ENCODE peak calls at places on chromosomes 11 and 22, in four cellular contexts. N is progenitor cell of endocrine pancreas, U is astrocyte of the spinal cord, H is right atrium auricular region. Z is an unnamed sample.

GRCh38 chr11:27972432-27973170 is 135.4 kb downstream of the KIF18A start:
- DNase-seq in N (no peak), U (peak), H (no peak), Z (no peak)

GRCh38 chr11:8080674-8081590 is at the start of gene TUB:
- DNase-seq in N (peak), U (no peak), H (no peak), Z (no peak)

GRCh38 chr11:30326911-30327310 is 4.0 kb downstream of the ARL14EP start:
- DNase-seq in N (no peak), U (no peak), H (no peak), Z (no peak)

GRCh38 chr11:68673291-68673930 is 10.9 kb upstream of the GAL start:
- DNase-seq in N (no peak), U (peak), H (no peak), Z (peak)

GRCh38 chr11:19088791-19089190 is 28.2 kb upstream of the ZDHHC13 start:
- DNase-seq in N (no peak), U (no peak), H (no peak), Z (no peak)

GRCh38 chr11:106409681-106410080 is 332.2 kb downstream of the AASDHPPT start:
- DNase-seq in N (no peak), U (no peak), H (no peak), Z (no peak)

GRCh38 chr11:894575-895201 is 15.9 kb downstream of the CHID1 start:
- DNase-seq in N (no peak), U (no peak), H (no peak), Z (no peak)

GRCh38 chr11:19817870-19818269 is 105.2 kb downstream of the NAV2 start:
- DNase-seq in N (no peak), U (no peak), H (no peak), Z (no peak)

GRCh38 chr11:102287963-102288744 is 29.1 kb upstream of the BIRC3 start:
- DNase-seq in N (no peak), U (peak), H (no peak), Z (no peak)

GRCh38 chr11:16280256-16280682 is 76.1 kb downstream of the SOX6 start:
- DNase-seq in N (no peak), U (no peak), H (no peak), Z (no peak)

GRCh38 chr11:77151804-77152513 is 23.9 kb downstream of the MYO7A start:
- DNase-seq in N (no peak), U (no peak), H (no peak), Z (no peak)

GRCh38 chr22:37137903-37138665 is 11.6 kb downstream of the IL2RB start:
- DNase-seq in N (no peak), U (no peak), H (no peak), Z (no peak)

GRCh38 chr11:95140397-95141030 is 50.9 kb downstream of the ENDOD1 start:
- DNase-seq in N (no peak), U (no peak), H (no peak), Z (no peak)
- TF ChIP-seq CTCF in N (no peak), U (no peak), H (no peak), Z (no peak)

GRCh38 chr11:128903248-128904041 is 12.3 kb downstream of the KCNJ5 start:
- DNase-seq in N (no peak), U (peak), H (no peak), Z (peak)

GRCh38 chr11:128904872-128905344 is 13.8 kb downstream of the KCNJ5 start:
- DNase-seq in N (no peak), U (peak), H (no peak), Z (peak)

GRCh38 chr11:128904303-128904871 is 13.2 kb downstream of the KCNJ5 start:
- DNase-seq in N (no peak), U (no peak), H (no peak), Z (no peak)

GRCh38 chr11:128906185-128907065 is 15.3 kb downstream of the KCNJ5 start:
- DNase-seq in N (no peak), U (no peak), H (no peak), Z (no peak)

DNA sequence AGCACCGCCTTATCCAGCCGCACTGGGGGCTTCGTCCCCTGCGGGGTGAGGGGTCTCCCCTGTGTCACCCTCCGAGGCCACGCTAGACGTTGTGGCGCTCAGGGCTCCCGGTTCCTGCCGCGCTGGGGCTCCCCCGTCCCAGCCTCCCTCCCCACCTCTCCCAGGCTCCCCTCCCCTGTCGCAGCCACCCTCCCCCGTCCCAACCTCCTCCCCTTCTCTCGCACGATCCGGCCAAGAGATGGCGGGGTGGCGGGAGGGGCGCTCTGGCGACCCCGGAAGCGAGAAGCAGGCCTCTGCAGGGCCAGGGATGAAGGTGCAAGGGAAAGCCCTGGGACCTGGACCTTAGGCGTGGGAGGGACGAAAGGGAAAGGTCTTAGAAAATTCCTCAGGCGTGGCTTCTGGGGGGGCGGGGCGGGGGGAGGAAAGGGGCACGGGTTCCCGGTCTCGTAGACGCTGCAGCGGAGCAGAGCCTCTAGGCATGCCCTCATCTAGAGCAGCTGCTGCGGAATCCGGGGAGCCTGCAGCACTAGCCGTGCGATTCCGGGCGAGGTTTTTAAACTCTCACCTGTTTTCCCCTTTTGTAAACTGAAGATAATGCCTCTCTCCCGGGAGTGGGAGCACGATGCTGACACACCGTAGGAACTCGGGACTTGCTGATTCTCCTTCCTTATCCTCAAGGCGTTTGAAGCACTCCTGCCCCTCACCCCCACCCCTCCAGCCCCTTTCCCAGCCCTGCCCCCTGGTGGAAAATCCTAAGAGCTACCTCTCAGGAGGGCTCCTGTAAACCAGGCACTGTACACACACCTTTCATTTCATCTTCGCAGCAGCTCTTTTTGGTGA is 14.4 kb downstream of the KCNJ5 start:
- DNase-seq in N (peak), U (peak), H (no peak), Z (no peak)
- TF ChIP-seq CTCF in N (peak), U (peak), H (peak), Z (peak)

DNA sequence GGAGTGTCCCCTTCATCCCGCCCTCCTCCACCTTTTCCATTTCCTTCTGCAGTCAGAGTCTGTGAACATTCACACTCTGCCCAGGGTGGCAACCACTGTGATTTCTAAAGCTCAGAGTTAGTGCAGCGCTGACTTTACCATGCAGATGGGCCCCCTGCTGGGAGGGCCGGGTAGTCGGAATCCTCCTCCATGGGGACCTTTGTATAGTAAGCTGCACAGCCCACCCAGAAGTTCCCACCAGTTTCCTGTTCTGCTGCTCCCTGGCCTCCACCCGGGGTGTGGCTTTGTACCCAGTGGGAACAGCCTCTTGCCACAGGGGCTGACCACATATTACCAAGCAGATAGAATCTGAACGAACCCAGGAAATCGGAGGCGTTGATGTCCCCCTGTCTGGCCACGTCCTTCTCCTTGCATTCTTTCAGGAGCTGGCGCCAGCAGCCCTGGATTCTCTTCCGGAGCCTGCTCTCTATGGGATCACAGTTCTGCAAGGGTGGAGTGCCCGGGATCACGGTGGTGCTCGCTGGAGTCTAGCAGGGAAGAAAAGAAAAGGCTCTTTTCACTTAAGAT is 125.3 kb downstream of the MPPED1 start:
- DNase-seq in N (no peak), U (no peak), H (no peak), Z (no peak)
- TF ChIP-seq CTCF in N (no peak), U (no peak), H (no peak), Z (no peak)

GRCh38 chr11:120324932-120325810 is at the start of gene TLCD5:
- DNase-seq in N (peak), U (peak), H (no peak), Z (peak)
- TF ChIP-seq CTCF in N (no peak), U (peak), H (peak), Z (no peak)

GRCh38 chr11:62322524-62322923 is 14.7 kb upstream of the ASRGL1 start:
- DNase-seq in N (no peak), U (no peak), H (no peak), Z (no peak)

DNA sequence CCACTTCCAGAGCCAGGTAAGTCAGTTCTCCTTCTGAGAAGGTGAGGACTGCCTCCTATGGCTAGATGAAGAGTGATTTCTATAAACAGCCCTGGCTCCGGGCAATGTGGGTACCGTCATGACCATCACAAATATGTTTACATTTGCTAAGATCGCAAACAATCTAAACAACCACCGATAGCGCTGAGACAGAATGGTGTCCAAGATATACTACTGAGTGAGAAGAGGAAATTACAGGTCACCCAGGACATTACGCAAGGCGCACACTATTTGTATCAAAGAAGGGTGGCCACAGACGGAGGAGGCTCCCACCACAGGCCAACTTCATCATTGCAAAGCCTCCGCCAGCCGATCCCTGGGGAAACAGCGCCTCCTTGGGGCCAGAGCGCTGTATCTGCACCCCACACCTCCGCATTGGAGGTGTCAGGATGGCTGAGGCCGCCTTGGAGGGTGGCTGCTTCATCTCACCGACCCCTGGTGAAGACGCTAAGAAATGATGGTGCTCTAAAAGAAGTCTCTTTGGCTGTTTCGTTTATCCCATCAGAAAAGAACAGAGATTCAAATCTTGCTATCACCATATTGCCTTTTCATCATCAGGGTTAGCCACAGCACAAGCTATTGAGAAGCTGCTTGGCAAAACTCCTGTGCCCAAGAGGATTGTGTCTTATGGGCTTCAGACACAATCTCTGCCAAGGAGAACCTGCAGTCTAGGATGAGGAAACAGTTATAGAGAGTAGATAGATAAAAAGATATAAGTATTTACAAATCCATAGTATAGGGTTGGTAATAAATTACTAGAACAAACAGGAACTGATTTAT is 12.3 kb upstream of the ASRGL1 start:
- DNase-seq in N (peak), U (peak), H (no peak), Z (peak)
- TF ChIP-seq CTCF in N (peak), U (peak), H (peak), Z (peak)

DNA sequence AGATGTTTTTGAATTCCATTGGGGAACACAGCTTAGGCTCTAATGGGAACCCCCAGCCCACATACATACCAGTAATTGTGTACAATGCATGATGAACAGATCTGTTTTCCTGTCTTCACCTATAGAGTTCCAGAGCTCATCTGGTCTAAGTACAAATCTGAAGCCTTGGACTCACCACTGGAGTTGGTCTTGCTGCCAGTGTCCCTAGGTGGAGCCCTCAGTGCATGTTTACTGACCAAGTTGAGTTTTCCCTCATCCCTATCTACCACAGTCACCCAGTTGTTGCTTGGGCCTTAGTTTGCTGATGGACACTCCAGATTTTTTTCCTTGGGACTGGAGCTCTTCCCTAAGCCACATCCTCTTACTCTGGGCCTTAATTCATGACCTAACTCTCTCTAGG is 159.2 kb upstream of the DDI1 start:
- DNase-seq in N (no peak), U (peak), H (no peak), Z (no peak)
- TF ChIP-seq CTCF in N (no peak), U (peak), H (no peak), Z (no peak)

GRCh38 chr22:39242809-39243442 is 1.9 kb downstream of the PDGFB start:
- DNase-seq in N (peak), U (no peak), H (no peak), Z (no peak)
- TF ChIP-seq CTCF in N (no peak), U (no peak), H (no peak), Z (no peak)

DNA sequence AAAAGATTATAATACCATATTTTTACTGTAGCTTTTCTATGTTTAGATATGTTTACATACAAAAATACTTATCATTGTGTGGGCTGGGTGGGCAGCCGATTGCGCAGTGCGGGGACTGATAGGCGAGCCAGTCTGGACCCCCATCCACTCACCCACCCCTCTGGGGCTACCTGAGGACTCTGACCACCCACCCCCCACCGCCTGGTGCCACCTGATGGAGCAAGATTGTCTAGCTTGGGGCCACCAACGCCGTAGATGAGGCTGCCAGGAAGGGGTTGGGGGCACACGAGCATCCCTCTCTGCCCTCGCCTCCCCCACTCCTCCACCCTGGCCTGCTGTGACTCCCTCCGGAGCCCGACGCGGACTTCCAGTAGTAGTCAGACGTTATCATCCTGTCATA is 32.4 kb downstream of the MIF start:
- DNase-seq in N (no peak), U (no peak), H (no peak), Z (no peak)
- TF ChIP-seq CTCF in N (no peak), U (no peak), H (no peak), Z (no peak)